ENCODE peak calls at places on chromosomes 12 and 14, in four cellular contexts. W is fibroblast of lung, S is ovary, J is right lobe of liver. F is an unnamed sample.

GRCh38 chr14:68232643-68233055 is 413.1 kb downstream of the RAD51B start:
- DNase-seq in J (peak), W (peak), S (peak), F (no peak)

GRCh38 chr12:10331642-10332239 is 24.1 kb downstream of the KLRD1 start:
- DNase-seq in S (no peak), W (peak), J (no peak), F (no peak)

GRCh38 chr12:62928632-62929031 is 6.3 kb downstream of the PPM1H start:
- DNase-seq in J (no peak), S (no peak), W (no peak), F (no peak)

GRCh38 chr12:58189030-58189429 is 247.7 kb downstream of the ATP23 start:
- DNase-seq in W (no peak), J (no peak), S (no peak), F (no peak)

GRCh38 chr12:13417516-13417915 is 221.0 kb downstream of the EMP1 start:
- DNase-seq in J (no peak), W (no peak), S (no peak), F (no peak)

GRCh38 chr12:127125607-127126259 is 1141.2 kb upstream of the TMEM132C start:
- DNase-seq in J (no peak), S (no peak), W (peak), F (no peak)

GRCh38 chr14:47710581-47710980 is 35.2 kb upstream of the MDGA2 start:
- DNase-seq in J (no peak), W (no peak), S (no peak), F (no peak)

GRCh38 chr12:19894803-19895202 is 455.5 kb downstream of the AEBP2 start:
- DNase-seq in W (no peak), S (no peak), J (no peak), F (no peak)

GRCh38 chr12:84632556-84632955 is 280.0 kb downstream of the SLC6A15 start:
- DNase-seq in W (no peak), J (no peak), S (no peak), F (no peak)

GRCh38 chr12:124094188-124094587 is 121.2 kb downstream of the ZNF664 start:
- DNase-seq in W (no peak), J (no peak), S (no peak), F (no peak)

GRCh38 chr14:35044939-35045797 is 904 bp upstream of the FAM177A1 start:
- DNase-seq in S (no peak), J (no peak), W (no peak), F (no peak)

GRCh38 chr12:27979145-27979544 is 6.6 kb upstream of the PTHLH start:
- DNase-seq in S (no peak), W (no peak), J (no peak), F (no peak)

GRCh38 chr12:119069029-119069731 is 87.8 kb downstream of the SRRM4 start:
- DNase-seq in J (no peak), S (no peak), W (no peak), F (no peak)

GRCh38 chr12:111730420-111730819 is 36.3 kb upstream of the ALDH2 start:
- DNase-seq in S (no peak), W (no peak), J (no peak), F (no peak)

GRCh38 chr12:97716356-97716755 is 253.8 kb downstream of the RMST start:
- DNase-seq in W (peak), S (no peak), J (no peak), F (no peak)

GRCh38 chr14:35814371-35815005 is 5.4 kb upstream of the RALGAPA1 start:
- DNase-seq in W (peak), J (peak), S (no peak), F (no peak)

GRCh38 chr12:41052441-41052840 is 135.7 kb upstream of the PDZRN4 start:
- DNase-seq in W (no peak), S (no peak), J (no peak), F (no peak)

GRCh38 chr12:24838531-24838950 is 110.4 kb downstream of the BCAT1 start:
- DNase-seq in J (no peak), W (peak), S (peak), F (no peak)

GRCh38 chr12:25313591-25313990 is 62.9 kb upstream of the KRAS start:
- DNase-seq in W (no peak), S (no peak), J (no peak), F (no peak)

GRCh38 chr14:54440037-54440436 is 1.1 kb downstream of the CNIH1 start:
- DNase-seq in J (no peak), W (peak), S (no peak), F (no peak)

GRCh38 chr12:123113038-123113437 is 37.9 kb downstream of the PITPNM2 start:
- DNase-seq in J (no peak), S (no peak), W (no peak), F (no peak)

GRCh38 chr12:32497864-32498263 is 98.5 kb downstream of the FGD4 start:
- DNase-seq in W (no peak), S (no peak), J (no peak), F (no peak)

GRCh38 chr12:56998981-56999380 is 7.4 kb downstream of the ZBTB39 start:
- DNase-seq in W (no peak), J (no peak), S (no peak), F (no peak)

GRCh38 chr12:50182461-50182860 is 15.3 kb upstream of the CERS5 start:
- DNase-seq in J (no peak), W (no peak), S (no peak), F (no peak)

GRCh38 chr12:17278946-17279345 is 673.0 kb upstream of the LMO3 start:
- DNase-seq in J (no peak), W (no peak), S (no peak), F (no peak)

GRCh38 chr14:96686126-96686525 is 111.1 kb upstream of the VRK1 start:
- DNase-seq in J (no peak), S (no peak), W (no peak), F (no peak)

GRCh38 chr14:63777024-63777423 is 49.2 kb upstream of the SGPP1 start:
- DNase-seq in W (peak), S (no peak), J (no peak), F (no peak)

GRCh38 chr12:113161415-113162016 is 12.0 kb downstream of the CFAP73 start:
- DNase-seq in J (no peak), W (no peak), S (no peak), F (no peak)

GRCh38 chr12:116818948-116819832 is 62.1 kb downstream of the HRK start:
- DNase-seq in J (peak), S (peak), W (peak), F (peak)

GRCh38 chr12:19288603-19289244 is 150.6 kb upstream of the AEBP2 start:
- DNase-seq in S (no peak), J (no peak), W (peak), F (no peak)

GRCh38 chr12:120775862-120776552 is 50.4 kb downstream of the ACADS start:
- DNase-seq in S (no peak), J (no peak), W (no peak), F (no peak)

GRCh38 chr12:90069711-90070110 is 361.1 kb upstream of the ATP2B1 start:
- DNase-seq in J (no peak), S (no peak), W (no peak), F (no peak)

GRCh38 chr14:51442513-51443175 is 202.6 kb downstream of the TMX1 start:
- DNase-seq in J (no peak), S (peak), W (peak), F (no peak)

GRCh38 chr12:25054783-25055144 is 105.9 kb upstream of the BCAT1 start:
- DNase-seq in J (no peak), W (peak), S (no peak), F (no peak)

GRCh38 chr14:93269341-93270068 is 62.4 kb downstream of the UBR7 start:
- DNase-seq in W (peak), S (no peak), J (no peak), F (no peak)

GRCh38 chr12:123043536-123044001 is 63.1 kb downstream of the ARL6IP4 start:
- DNase-seq in S (peak), W (peak), J (peak), F (peak)

GRCh38 chr12:18824287-18824686 is 86.4 kb downstream of the CAPZA3 start:
- DNase-seq in J (no peak), W (no peak), S (no peak), F (no peak)

GRCh38 chr12:64457036-64457435 is 5.1 kb downstream of the TBK1 start:
- DNase-seq in S (no peak), J (no peak), W (no peak), F (no peak)
- H3K27ac ChIP-seq in S (no peak), J (peak), W (no peak), F (peak)

DNA sequence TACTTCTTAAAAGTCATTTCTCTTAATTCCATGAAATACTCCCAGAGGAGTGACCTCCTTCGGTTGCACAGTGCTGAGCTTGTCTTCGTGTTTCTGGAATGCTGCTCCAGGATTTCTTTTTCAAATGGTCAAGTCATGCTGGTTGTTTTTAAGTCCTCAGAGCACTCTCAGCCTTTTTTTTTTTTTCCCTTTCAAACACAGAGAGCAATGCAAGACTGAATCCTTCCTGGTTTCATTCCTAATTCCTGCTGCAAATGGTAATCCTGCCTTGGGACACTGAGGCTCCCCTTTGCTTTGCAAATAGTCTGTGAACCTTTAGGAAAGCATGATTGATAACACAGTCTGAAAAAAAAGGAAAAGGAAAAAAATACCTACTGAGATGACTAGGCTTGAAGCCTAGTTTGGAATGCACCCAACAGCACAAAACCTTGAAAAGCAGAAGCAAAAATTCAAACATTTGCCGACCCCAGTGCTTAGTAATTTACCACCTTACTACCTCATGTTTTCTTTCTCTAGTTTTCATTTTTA is 233.1 kb upstream of the DAAM1 start:
- DNase-seq in S (no peak), J (no peak), W (no peak), F (no peak)
- H3K27ac ChIP-seq in S (peak), J (no peak), W (no peak), F (peak)

DNA sequence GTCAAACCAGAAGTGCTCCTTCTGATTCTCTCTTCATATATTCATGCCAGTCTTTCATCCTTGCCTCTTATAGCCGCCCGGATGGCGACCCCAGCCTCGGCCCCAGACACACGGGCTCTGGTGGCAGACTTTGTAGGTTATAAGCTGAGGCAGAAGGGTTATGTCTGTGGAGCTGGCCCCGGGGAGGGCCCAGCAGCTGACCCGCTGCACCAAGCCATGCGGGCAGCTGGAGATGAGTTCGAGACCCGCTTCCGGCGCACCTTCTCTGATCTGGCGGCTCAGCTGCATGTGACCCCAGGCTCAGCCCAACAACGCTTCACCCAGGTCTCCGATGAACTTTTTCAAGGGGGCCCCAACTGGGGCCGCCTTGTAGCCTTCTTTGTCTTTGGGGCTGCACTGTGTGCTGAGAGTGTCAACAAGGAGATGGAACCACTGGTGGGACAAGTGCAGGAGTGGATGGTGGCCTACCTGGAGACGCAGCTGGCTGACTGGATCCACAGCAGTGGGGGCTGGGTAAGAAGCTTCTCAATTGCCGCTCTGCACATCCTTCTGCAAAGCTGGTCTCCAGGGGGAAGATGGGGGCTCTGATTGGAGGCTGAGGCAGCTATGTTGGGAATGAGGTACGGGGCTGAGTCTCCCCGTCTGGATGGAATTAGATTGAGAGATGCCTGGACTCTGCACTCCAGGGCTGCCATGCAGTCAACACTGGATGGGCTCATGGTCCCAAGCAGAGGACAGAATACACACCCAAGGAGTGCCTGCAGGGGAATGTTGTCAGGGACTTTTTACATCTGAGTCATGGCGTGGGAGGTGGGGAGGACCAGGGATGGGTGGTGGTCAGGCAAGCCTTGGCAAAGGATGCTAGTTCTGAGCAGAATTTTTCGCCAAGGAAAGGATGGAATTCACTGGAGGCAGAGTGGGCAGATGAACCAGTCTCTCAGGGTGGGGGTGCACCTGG is 1.3 kb downstream of the BCL2L2 start:
- DNase-seq in S (peak), J (peak), W (no peak), F (no peak)
- H3K27ac ChIP-seq in S (peak), J (no peak), W (peak), F (no peak)

GRCh38 chr14:98775892-98776291 is 496.1 kb downstream of the BCL11B start:
- DNase-seq in W (no peak), S (no peak), J (no peak), F (no peak)
- H3K27ac ChIP-seq in W (no peak), S (no peak), J (no peak), F (no peak)

DNA sequence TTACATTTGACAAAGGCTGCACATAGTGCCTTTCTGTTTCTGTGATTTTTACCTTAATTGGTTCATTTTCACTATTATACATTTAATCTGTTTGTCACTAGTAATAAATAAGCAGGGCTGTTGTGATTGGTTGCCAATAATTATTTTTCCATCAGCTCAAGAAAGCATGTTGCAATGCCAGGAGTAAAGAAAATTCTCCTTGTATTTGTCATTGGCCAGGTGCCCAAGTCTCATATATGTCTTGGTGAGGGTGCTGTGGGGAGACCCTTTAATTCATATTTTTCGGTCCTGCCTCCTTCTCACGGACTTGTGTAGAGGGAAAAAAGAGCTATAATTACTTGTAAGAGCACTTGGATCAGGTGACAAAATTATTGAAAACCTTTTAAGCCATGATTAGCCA is 108.0 kb downstream of the KITLG start:
- DNase-seq in J (no peak), W (peak), S (no peak), F (no peak)
- H3K27ac ChIP-seq in J (no peak), W (no peak), S (no peak), F (no peak)

DNA sequence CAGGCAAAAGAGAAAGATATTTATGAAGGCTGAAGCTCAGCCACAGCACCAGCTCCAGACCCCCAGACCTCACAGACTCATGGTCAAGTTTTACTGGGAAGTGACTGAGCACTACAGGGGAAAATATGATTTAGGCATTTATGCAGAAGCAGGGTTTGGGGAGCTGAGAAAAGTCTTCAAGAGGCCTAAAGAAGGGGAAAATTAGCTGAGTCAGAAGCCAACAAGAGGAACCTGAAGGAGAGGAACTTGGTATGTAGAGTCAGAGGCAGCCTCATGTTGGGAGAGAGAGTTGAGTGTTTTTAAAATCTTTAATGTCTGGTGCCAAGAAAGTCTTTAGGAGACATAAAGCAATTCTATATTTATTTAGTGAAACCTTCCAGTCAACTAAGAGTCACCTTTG is 63.0 kb downstream of the FOS start:
- DNase-seq in W (peak), J (no peak), S (no peak), F (no peak)
- H3K27ac ChIP-seq in W (no peak), J (peak), S (no peak), F (peak)

DNA sequence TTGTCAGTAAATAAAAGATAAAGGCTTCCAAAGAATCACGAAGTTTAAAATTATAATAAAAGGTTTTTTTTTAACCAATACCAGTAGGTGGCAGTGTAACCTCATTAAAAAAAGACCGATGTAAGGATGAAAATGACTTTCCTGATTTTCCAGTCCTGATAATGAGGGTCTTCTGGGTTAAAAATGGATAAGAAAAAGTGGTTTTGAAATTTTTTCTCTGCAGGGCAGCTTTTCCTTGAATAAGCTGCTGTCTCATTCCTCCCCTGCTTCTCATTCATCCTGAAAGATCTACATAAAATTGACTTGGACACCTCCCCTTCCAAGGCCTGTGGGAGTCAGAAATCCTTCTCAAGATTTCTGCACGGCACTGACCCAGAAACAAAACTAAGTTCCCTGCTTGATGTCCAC is 58.9 kb upstream of the FBXO33 start:
- DNase-seq in W (peak), S (no peak), J (no peak), F (no peak)
- H3K27ac ChIP-seq in W (no peak), S (no peak), J (no peak), F (no peak)

DNA sequence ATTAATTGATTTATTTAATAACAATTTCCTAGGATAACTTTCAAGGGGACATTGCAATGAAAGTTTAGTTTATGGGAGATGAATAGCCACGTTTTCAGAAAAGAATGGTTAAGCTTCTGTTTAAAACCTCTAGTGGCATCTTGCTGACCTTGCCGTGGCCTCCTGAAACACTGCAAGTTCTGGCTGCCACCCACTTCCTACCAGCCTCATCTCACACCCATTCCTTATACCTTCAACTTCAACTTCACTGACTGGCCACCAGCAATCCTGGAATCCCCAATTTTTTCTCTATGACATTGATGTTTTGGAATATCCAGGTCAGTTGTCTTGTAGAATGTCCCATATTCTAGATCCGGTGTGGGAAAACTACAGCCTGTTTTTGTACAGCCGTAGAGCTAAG is 5.2 kb upstream of the HELB start:
- DNase-seq in S (no peak), J (no peak), W (no peak), F (no peak)
- H3K27ac ChIP-seq in S (no peak), J (no peak), W (no peak), F (no peak)

DNA sequence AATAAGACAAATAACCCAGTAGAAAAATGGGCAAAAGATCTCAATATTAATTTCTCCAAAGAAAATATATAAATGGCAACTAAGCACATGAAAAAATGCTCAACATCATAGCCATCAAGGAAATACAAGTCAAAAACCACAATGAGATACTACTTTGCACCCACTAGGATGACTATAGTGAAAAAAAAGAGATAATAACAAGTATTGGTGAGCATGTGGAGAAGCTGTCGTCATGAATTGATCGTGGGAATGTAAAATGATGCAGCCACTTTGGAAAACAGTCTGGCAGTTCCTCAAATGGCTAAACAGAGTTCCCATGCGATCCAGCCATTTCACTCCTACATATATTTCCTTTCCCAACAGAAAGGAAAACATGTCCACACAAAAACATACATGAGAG is 18.1 kb downstream of the JDP2 start:
- DNase-seq in S (no peak), J (no peak), W (no peak), F (no peak)
- H3K27ac ChIP-seq in S (no peak), J (no peak), W (no peak), F (no peak)